ENCODE peak calls at places on chromosomes 1 and 21, in ten cellular contexts. One of them, this sample, is unnamed.

GRCh38 chr1:17545354-17545753 is 5.9 kb downstream of the ARHGEF10L start:
- DNase-seq in PC-3: peak
- DNase-seq in fibroblast of lung: peak
- DNase-seq in H1: no peak
- DNase-seq in MM.1S: no peak
- DNase-seq in A549: peak
- DNase-seq in colonic mucosa: peak
- DNase-seq in cardiac muscle cell: no peak
- DNase-seq in stomach: no peak
- DNase-seq in heart right ventricle: no peak
- DNase-seq in this sample: no peak

GRCh38 chr21:45996311-45997204 is 15.0 kb downstream of the COL6A1 start:
- DNase-seq in PC-3: no peak
- DNase-seq in fibroblast of lung: no peak
- DNase-seq in H1: no peak
- DNase-seq in MM.1S: no peak
- DNase-seq in A549: no peak
- DNase-seq in colonic mucosa: peak
- DNase-seq in cardiac muscle cell: no peak
- DNase-seq in stomach: peak
- DNase-seq in heart right ventricle: peak
- DNase-seq in this sample: no peak

GRCh38 chr1:13950637-13951036 is 250.6 kb downstream of the PRDM2 start:
- DNase-seq in PC-3: no peak
- DNase-seq in fibroblast of lung: no peak
- DNase-seq in H1: peak
- DNase-seq in MM.1S: no peak
- DNase-seq in A549: no peak
- DNase-seq in colonic mucosa: no peak
- DNase-seq in cardiac muscle cell: peak
- DNase-seq in stomach: no peak
- DNase-seq in heart right ventricle: no peak
- DNase-seq in this sample: no peak

GRCh38 chr1:198776602-198777029 is 137.8 kb downstream of the PTPRC start:
- DNase-seq in PC-3: peak
- DNase-seq in fibroblast of lung: peak
- DNase-seq in H1: no peak
- DNase-seq in MM.1S: no peak
- DNase-seq in A549: no peak
- DNase-seq in colonic mucosa: no peak
- DNase-seq in cardiac muscle cell: no peak
- DNase-seq in stomach: no peak
- DNase-seq in heart right ventricle: peak
- DNase-seq in this sample: peak

GRCh38 chr1:86517336-86517735 is 29.5 kb upstream of the CLCA4 start:
- DNase-seq in PC-3: peak
- DNase-seq in fibroblast of lung: no peak
- DNase-seq in H1: no peak
- DNase-seq in MM.1S: no peak
- DNase-seq in A549: no peak
- DNase-seq in colonic mucosa: no peak
- DNase-seq in cardiac muscle cell: no peak
- DNase-seq in stomach: no peak
- DNase-seq in heart right ventricle: no peak
- DNase-seq in this sample: no peak

GRCh38 chr1:212313616-212314015 is 28.4 kb downstream of the PPP2R5A start:
- DNase-seq in PC-3: no peak
- DNase-seq in fibroblast of lung: peak
- DNase-seq in H1: no peak
- DNase-seq in MM.1S: no peak
- DNase-seq in A549: no peak
- DNase-seq in colonic mucosa: no peak
- DNase-seq in cardiac muscle cell: no peak
- DNase-seq in stomach: no peak
- DNase-seq in heart right ventricle: no peak
- DNase-seq in this sample: no peak

GRCh38 chr1:156887324-156887723 is 6.2 kb upstream of the PEAR1 start:
- DNase-seq in PC-3: no peak
- DNase-seq in fibroblast of lung: no peak
- DNase-seq in H1: no peak
- DNase-seq in MM.1S: no peak
- DNase-seq in A549: no peak
- DNase-seq in colonic mucosa: no peak
- DNase-seq in cardiac muscle cell: no peak
- DNase-seq in stomach: no peak
- DNase-seq in heart right ventricle: no peak
- DNase-seq in this sample: no peak

GRCh38 chr1:11979453-11979817 is 809 bp upstream of the MFN2 start:
- DNase-seq in PC-3: no peak
- DNase-seq in fibroblast of lung: no peak
- DNase-seq in H1: no peak
- DNase-seq in MM.1S: no peak
- DNase-seq in A549: no peak
- DNase-seq in colonic mucosa: no peak
- DNase-seq in cardiac muscle cell: no peak
- DNase-seq in stomach: peak
- DNase-seq in heart right ventricle: no peak
- DNase-seq in this sample: peak

GRCh38 chr1:15088146-15089025 is 65.2 kb upstream of the TMEM51 start:
- DNase-seq in PC-3: no peak
- DNase-seq in fibroblast of lung: peak
- DNase-seq in H1: no peak
- DNase-seq in MM.1S: no peak
- DNase-seq in A549: no peak
- DNase-seq in colonic mucosa: no peak
- DNase-seq in cardiac muscle cell: no peak
- DNase-seq in stomach: no peak
- DNase-seq in heart right ventricle: no peak
- DNase-seq in this sample: no peak

GRCh38 chr1:151547119-151547899 is 7.2 kb downstream of the TUFT1 start:
- DNase-seq in PC-3: peak
- DNase-seq in fibroblast of lung: peak
- DNase-seq in H1: no peak
- DNase-seq in MM.1S: peak
- DNase-seq in A549: peak
- DNase-seq in colonic mucosa: peak
- DNase-seq in cardiac muscle cell: peak
- DNase-seq in stomach: peak
- DNase-seq in heart right ventricle: peak
- DNase-seq in this sample: peak

GRCh38 chr1:110240476-110241210 is 30.5 kb downstream of the KCNC4 start:
- DNase-seq in PC-3: no peak
- DNase-seq in fibroblast of lung: no peak
- DNase-seq in H1: no peak
- DNase-seq in MM.1S: no peak
- DNase-seq in A549: no peak
- DNase-seq in colonic mucosa: no peak
- DNase-seq in cardiac muscle cell: no peak
- DNase-seq in stomach: peak
- DNase-seq in heart right ventricle: no peak
- DNase-seq in this sample: no peak
- H3K4me3 ChIP-seq in PC-3: no peak
- H3K4me3 ChIP-seq in fibroblast of lung: no peak
- H3K4me3 ChIP-seq in H1: no peak
- H3K4me3 ChIP-seq in MM.1S: no peak
- H3K4me3 ChIP-seq in A549: no peak
- H3K4me3 ChIP-seq in colonic mucosa: no peak
- H3K4me3 ChIP-seq in cardiac muscle cell: no peak
- H3K4me3 ChIP-seq in stomach: no peak
- H3K4me3 ChIP-seq in heart right ventricle: no peak
- H3K4me3 ChIP-seq in this sample: no peak

GRCh38 chr1:21319447-21320407 is 29.5 kb upstream of the ECE1 start:
- DNase-seq in PC-3: no peak
- DNase-seq in fibroblast of lung: no peak
- DNase-seq in H1: no peak
- DNase-seq in MM.1S: no peak
- DNase-seq in A549: peak
- DNase-seq in colonic mucosa: no peak
- DNase-seq in cardiac muscle cell: no peak
- DNase-seq in stomach: peak
- DNase-seq in heart right ventricle: no peak
- DNase-seq in this sample: no peak
- TF ChIP-seq CTCF in PC-3: no peak
- TF ChIP-seq CTCF in fibroblast of lung: peak
- TF ChIP-seq CTCF in H1: peak
- TF ChIP-seq CTCF in MM.1S: no peak
- TF ChIP-seq CTCF in A549: no peak
- TF ChIP-seq CTCF in colonic mucosa: no peak
- TF ChIP-seq CTCF in cardiac muscle cell: peak
- TF ChIP-seq CTCF in stomach: no peak
- TF ChIP-seq CTCF in heart right ventricle: no peak
- TF ChIP-seq CTCF in this sample: peak

GRCh38 chr1:153262462-153263157 is 3.1 kb downstream of the LORICRIN start:
- DNase-seq in PC-3: no peak
- DNase-seq in fibroblast of lung: no peak
- DNase-seq in H1: no peak
- DNase-seq in MM.1S: peak
- DNase-seq in A549: no peak
- DNase-seq in colonic mucosa: no peak
- DNase-seq in cardiac muscle cell: no peak
- DNase-seq in stomach: no peak
- DNase-seq in heart right ventricle: no peak
- DNase-seq in this sample: no peak
- H3K27ac ChIP-seq in PC-3: no peak
- H3K27ac ChIP-seq in fibroblast of lung: no peak
- H3K27ac ChIP-seq in H1: no peak
- H3K27ac ChIP-seq in MM.1S: no peak
- H3K27ac ChIP-seq in A549: no peak
- H3K27ac ChIP-seq in colonic mucosa: no peak
- H3K27ac ChIP-seq in cardiac muscle cell: no peak
- H3K27ac ChIP-seq in stomach: no peak
- H3K27ac ChIP-seq in heart right ventricle: no peak
- H3K27ac ChIP-seq in this sample: no peak

GRCh38 chr1:181064702-181065101 is 23.8 kb upstream of the IER5 start:
- DNase-seq in PC-3: no peak
- DNase-seq in fibroblast of lung: no peak
- DNase-seq in H1: no peak
- DNase-seq in MM.1S: no peak
- DNase-seq in A549: no peak
- DNase-seq in colonic mucosa: no peak
- DNase-seq in cardiac muscle cell: no peak
- DNase-seq in stomach: no peak
- DNase-seq in heart right ventricle: no peak
- DNase-seq in this sample: no peak
- H3K4me3 ChIP-seq in PC-3: no peak
- H3K4me3 ChIP-seq in fibroblast of lung: no peak
- H3K4me3 ChIP-seq in H1: no peak
- H3K4me3 ChIP-seq in MM.1S: no peak
- H3K4me3 ChIP-seq in A549: no peak
- H3K4me3 ChIP-seq in colonic mucosa: no peak
- H3K4me3 ChIP-seq in cardiac muscle cell: no peak
- H3K4me3 ChIP-seq in stomach: no peak
- H3K4me3 ChIP-seq in heart right ventricle: no peak
- H3K4me3 ChIP-seq in this sample: no peak